ENCODE peak calls at places on chromosomes 13 and 19, in five cellular contexts. One of them, this sample, is unnamed.

GRCh38 chr19:39407644-39408391 is 1.2 kb downstream of the ZFP36 start:
- DNase-seq in stimulated activated CD4-positive, alpha-beta T cell treated with anti-CD3 and anti-CD28 coated beads, TNF-alpha, amount 100 ng/mL, for 4 hours: peak
- DNase-seq in activated naive CD4-positive, alpha-beta T cell: peak
- DNase-seq in progenitor cell of endocrine pancreas: no peak
- DNase-seq in SHP77: no peak
- DNase-seq in this sample: peak

GRCh38 chr13:74166286-74166685 is 32.1 kb upstream of the KLF12 start:
- DNase-seq in stimulated activated CD4-positive, alpha-beta T cell treated with anti-CD3 and anti-CD28 coated beads, TNF-alpha, amount 100 ng/mL, for 4 hours: no peak
- DNase-seq in activated naive CD4-positive, alpha-beta T cell: no peak
- DNase-seq in progenitor cell of endocrine pancreas: no peak
- DNase-seq in SHP77: no peak
- DNase-seq in this sample: no peak

GRCh38 chr13:48412881-48413351 is at the start of gene LPAR6:
- DNase-seq in stimulated activated CD4-positive, alpha-beta T cell treated with anti-CD3 and anti-CD28 coated beads, TNF-alpha, amount 100 ng/mL, for 4 hours: no peak
- DNase-seq in activated naive CD4-positive, alpha-beta T cell: no peak
- DNase-seq in progenitor cell of endocrine pancreas: no peak
- DNase-seq in SHP77: no peak
- DNase-seq in this sample: no peak

GRCh38 chr13:34935841-34936240 is 6.2 kb upstream of the NBEA start:
- DNase-seq in stimulated activated CD4-positive, alpha-beta T cell treated with anti-CD3 and anti-CD28 coated beads, TNF-alpha, amount 100 ng/mL, for 4 hours: no peak
- DNase-seq in activated naive CD4-positive, alpha-beta T cell: no peak
- DNase-seq in progenitor cell of endocrine pancreas: no peak
- DNase-seq in SHP77: no peak
- DNase-seq in this sample: no peak

GRCh38 chr13:72296246-72296645 is 429.2 kb upstream of the DACH1 start:
- DNase-seq in stimulated activated CD4-positive, alpha-beta T cell treated with anti-CD3 and anti-CD28 coated beads, TNF-alpha, amount 100 ng/mL, for 4 hours: no peak
- DNase-seq in activated naive CD4-positive, alpha-beta T cell: no peak
- DNase-seq in progenitor cell of endocrine pancreas: no peak
- DNase-seq in SHP77: no peak
- DNase-seq in this sample: no peak

GRCh38 chr19:46785054-46785979 is 3.1 kb downstream of the SLC1A5 start:
- DNase-seq in stimulated activated CD4-positive, alpha-beta T cell treated with anti-CD3 and anti-CD28 coated beads, TNF-alpha, amount 100 ng/mL, for 4 hours: no peak
- DNase-seq in activated naive CD4-positive, alpha-beta T cell: no peak
- DNase-seq in progenitor cell of endocrine pancreas: no peak
- DNase-seq in SHP77: no peak
- DNase-seq in this sample: no peak

GRCh38 chr13:29718694-29719093 is 123.2 kb upstream of the SLC7A1 start:
- DNase-seq in stimulated activated CD4-positive, alpha-beta T cell treated with anti-CD3 and anti-CD28 coated beads, TNF-alpha, amount 100 ng/mL, for 4 hours: no peak
- DNase-seq in activated naive CD4-positive, alpha-beta T cell: no peak
- DNase-seq in progenitor cell of endocrine pancreas: no peak
- DNase-seq in SHP77: no peak
- DNase-seq in this sample: no peak

GRCh38 chr19:13842294-13843103 is 34.4 kb upstream of the NANOS3 start:
- DNase-seq in stimulated activated CD4-positive, alpha-beta T cell treated with anti-CD3 and anti-CD28 coated beads, TNF-alpha, amount 100 ng/mL, for 4 hours: no peak
- DNase-seq in activated naive CD4-positive, alpha-beta T cell: no peak
- DNase-seq in progenitor cell of endocrine pancreas: no peak
- DNase-seq in SHP77: no peak
- DNase-seq in this sample: peak

GRCh38 chr19:4369888-4370260 is 26.5 kb downstream of the MPND start:
- DNase-seq in stimulated activated CD4-positive, alpha-beta T cell treated with anti-CD3 and anti-CD28 coated beads, TNF-alpha, amount 100 ng/mL, for 4 hours: peak
- DNase-seq in activated naive CD4-positive, alpha-beta T cell: peak
- DNase-seq in progenitor cell of endocrine pancreas: no peak
- DNase-seq in SHP77: no peak
- DNase-seq in this sample: peak

GRCh38 chr19:38441660-38442348 is 8.3 kb downstream of the RYR1 start:
- DNase-seq in stimulated activated CD4-positive, alpha-beta T cell treated with anti-CD3 and anti-CD28 coated beads, TNF-alpha, amount 100 ng/mL, for 4 hours: no peak
- DNase-seq in activated naive CD4-positive, alpha-beta T cell: no peak
- DNase-seq in progenitor cell of endocrine pancreas: no peak
- DNase-seq in SHP77: no peak
- DNase-seq in this sample: no peak

This sample was measured in gastrocnemius medialis.